ENCODE peak calls at places on chromosomes 12 and 14, in ten cellular contexts. One of them, this sample, is unnamed.

GRCh38 chr14:60061371-60061770 is 30.4 kb upstream of the PCNX4 start:
- DNase-seq in colonic mucosa: no peak
- DNase-seq in A549: no peak
- DNase-seq in CD8-positive, alpha-beta T cell: no peak
- DNase-seq in gastrocnemius medialis: no peak
- DNase-seq in HL-60: no peak
- DNase-seq in H1: no peak
- DNase-seq in right atrium auricular region: no peak
- DNase-seq in spleen: no peak
- DNase-seq in esophagus muscularis mucosa: no peak
- DNase-seq in this sample: no peak

GRCh38 chr12:5258966-5259365 is 172.9 kb upstream of the NTF3 start:
- DNase-seq in colonic mucosa: no peak
- DNase-seq in esophagus muscularis mucosa: no peak
- DNase-seq in spleen: no peak
- DNase-seq in A549: no peak
- DNase-seq in HL-60: no peak
- DNase-seq in CD8-positive, alpha-beta T cell: no peak
- DNase-seq in H1: no peak
- DNase-seq in right atrium auricular region: no peak
- DNase-seq in gastrocnemius medialis: no peak
- DNase-seq in this sample: no peak

GRCh38 chr12:59977779-59978178 is 381.9 kb downstream of the SLC16A7 start:
- DNase-seq in CD8-positive, alpha-beta T cell: no peak
- DNase-seq in esophagus muscularis mucosa: no peak
- DNase-seq in colonic mucosa: no peak
- DNase-seq in A549: no peak
- DNase-seq in spleen: no peak
- DNase-seq in H1: no peak
- DNase-seq in gastrocnemius medialis: no peak
- DNase-seq in HL-60: no peak
- DNase-seq in right atrium auricular region: no peak
- DNase-seq in this sample: no peak

GRCh38 chr14:54920052-54920451 is 17.4 kb upstream of the GCH1 start:
- DNase-seq in esophagus muscularis mucosa: no peak
- DNase-seq in right atrium auricular region: no peak
- DNase-seq in colonic mucosa: no peak
- DNase-seq in spleen: no peak
- DNase-seq in CD8-positive, alpha-beta T cell: no peak
- DNase-seq in gastrocnemius medialis: no peak
- DNase-seq in H1: no peak
- DNase-seq in A549: no peak
- DNase-seq in HL-60: no peak
- DNase-seq in this sample: no peak

GRCh38 chr12:51020448-51021182 is 5.6 kb downstream of the SLC11A2 start:
- DNase-seq in colonic mucosa: no peak
- DNase-seq in CD8-positive, alpha-beta T cell: no peak
- DNase-seq in esophagus muscularis mucosa: no peak
- DNase-seq in gastrocnemius medialis: no peak
- DNase-seq in spleen: no peak
- DNase-seq in right atrium auricular region: no peak
- DNase-seq in HL-60: no peak
- DNase-seq in H1: no peak
- DNase-seq in A549: no peak
- DNase-seq in this sample: no peak

GRCh38 chr12:90712671-90713070 is 242.3 kb downstream of the CCER1 start:
- DNase-seq in A549: peak; percentile 21
- DNase-seq in esophagus muscularis mucosa: no peak
- DNase-seq in spleen: no peak
- DNase-seq in gastrocnemius medialis: no peak
- DNase-seq in HL-60: no peak
- DNase-seq in H1: no peak
- DNase-seq in CD8-positive, alpha-beta T cell: no peak
- DNase-seq in right atrium auricular region: no peak
- DNase-seq in colonic mucosa: no peak
- DNase-seq in this sample: no peak

GRCh38 chr14:50225067-50225973 is 6.1 kb downstream of the SOS2 start:
- DNase-seq in esophagus muscularis mucosa: no peak
- DNase-seq in right atrium auricular region: no peak
- DNase-seq in H1: no peak
- DNase-seq in spleen: no peak
- DNase-seq in gastrocnemius medialis: no peak
- DNase-seq in HL-60: no peak
- DNase-seq in CD8-positive, alpha-beta T cell: no peak
- DNase-seq in colonic mucosa: no peak
- DNase-seq in A549: no peak
- DNase-seq in this sample: no peak

GRCh38 chr12:113860950-113861349 is 105.2 kb downstream of the RBM19 start:
- DNase-seq in CD8-positive, alpha-beta T cell: no peak
- DNase-seq in A549: peak; percentile 71
- DNase-seq in esophagus muscularis mucosa: no peak
- DNase-seq in HL-60: peak; percentile 92
- DNase-seq in spleen: no peak
- DNase-seq in H1: no peak
- DNase-seq in gastrocnemius medialis: no peak
- DNase-seq in colonic mucosa: no peak
- DNase-seq in right atrium auricular region: no peak
- DNase-seq in this sample: no peak

GRCh38 chr12:121328620-121329019 is 23.6 kb downstream of the ANAPC5 start:
- DNase-seq in CD8-positive, alpha-beta T cell: no peak
- DNase-seq in HL-60: no peak
- DNase-seq in colonic mucosa: no peak
- DNase-seq in A549: no peak
- DNase-seq in esophagus muscularis mucosa: no peak
- DNase-seq in spleen: no peak
- DNase-seq in gastrocnemius medialis: no peak
- DNase-seq in right atrium auricular region: no peak
- DNase-seq in H1: no peak
- DNase-seq in this sample: no peak

GRCh38 chr14:53060046-53060445 is 93.1 kb downstream of the DDHD1 start:
- DNase-seq in HL-60: no peak
- DNase-seq in gastrocnemius medialis: no peak
- DNase-seq in CD8-positive, alpha-beta T cell: no peak
- DNase-seq in esophagus muscularis mucosa: no peak
- DNase-seq in right atrium auricular region: no peak
- DNase-seq in spleen: no peak
- DNase-seq in H1: no peak
- DNase-seq in A549: no peak
- DNase-seq in colonic mucosa: no peak
- DNase-seq in this sample: no peak

GRCh38 chr12:96108321-96108720 is 72.9 kb upstream of the LTA4H start:
- DNase-seq in gastrocnemius medialis: peak; percentile 17
- DNase-seq in HL-60: peak; percentile 78
- DNase-seq in colonic mucosa: peak; percentile 75
- DNase-seq in spleen: peak; percentile 86
- DNase-seq in A549: peak; percentile 23
- DNase-seq in esophagus muscularis mucosa: no peak
- DNase-seq in CD8-positive, alpha-beta T cell: peak; percentile 22
- DNase-seq in H1: no peak
- DNase-seq in right atrium auricular region: no peak
- DNase-seq in this sample: no peak

GRCh38 chr14:61524211-61524806 is 171.0 kb upstream of the HIF1A start:
- DNase-seq in CD8-positive, alpha-beta T cell: no peak
- DNase-seq in spleen: no peak
- DNase-seq in esophagus muscularis mucosa: no peak
- DNase-seq in gastrocnemius medialis: no peak
- DNase-seq in colonic mucosa: peak; percentile 78
- DNase-seq in A549: peak; percentile 77
- DNase-seq in right atrium auricular region: no peak
- DNase-seq in H1: no peak
- DNase-seq in HL-60: no peak
- DNase-seq in this sample: no peak

GRCh38 chr14:90514566-90514965 is 117.7 kb downstream of the CALM1 start:
- DNase-seq in spleen: no peak
- DNase-seq in A549: no peak
- DNase-seq in right atrium auricular region: no peak
- DNase-seq in esophagus muscularis mucosa: no peak
- DNase-seq in H1: no peak
- DNase-seq in HL-60: no peak
- DNase-seq in CD8-positive, alpha-beta T cell: no peak
- DNase-seq in colonic mucosa: no peak
- DNase-seq in gastrocnemius medialis: no peak
- DNase-seq in this sample: no peak

GRCh38 chr12:69684472-69684871 is 14.6 kb downstream of the BEST3 start:
- DNase-seq in HL-60: no peak
- DNase-seq in gastrocnemius medialis: no peak
- DNase-seq in right atrium auricular region: no peak
- DNase-seq in esophagus muscularis mucosa: no peak
- DNase-seq in A549: no peak
- DNase-seq in H1: no peak
- DNase-seq in colonic mucosa: no peak
- DNase-seq in CD8-positive, alpha-beta T cell: no peak
- DNase-seq in spleen: no peak
- DNase-seq in this sample: no peak

GRCh38 chr14:37595809-37596595 is 573 bp downstream of the TTC6 start:
- DNase-seq in right atrium auricular region: no peak
- DNase-seq in spleen: no peak
- DNase-seq in CD8-positive, alpha-beta T cell: peak; percentile 64
- DNase-seq in colonic mucosa: peak; percentile 94
- DNase-seq in HL-60: peak; percentile 45
- DNase-seq in A549: peak; percentile 89
- DNase-seq in esophagus muscularis mucosa: no peak
- DNase-seq in gastrocnemius medialis: no peak
- DNase-seq in H1: peak; percentile 79
- DNase-seq in this sample: no peak

GRCh38 chr14:37592288-37593274 is 2.5 kb downstream of the FOXA1 start:
- DNase-seq in CD8-positive, alpha-beta T cell: no peak
- DNase-seq in esophagus muscularis mucosa: no peak
- DNase-seq in gastrocnemius medialis: no peak
- DNase-seq in right atrium auricular region: no peak
- DNase-seq in H1: peak; percentile 68
- DNase-seq in colonic mucosa: peak; percentile 50
- DNase-seq in spleen: no peak
- DNase-seq in A549: peak; percentile 67
- DNase-seq in HL-60: no peak
- DNase-seq in this sample: no peak

GRCh38 chr14:37594916-37595808 is at the start of the genes FOXA1 and TTC6:
- DNase-seq in colonic mucosa: peak; percentile 79
- DNase-seq in HL-60: peak; percentile 18
- DNase-seq in esophagus muscularis mucosa: no peak
- DNase-seq in H1: peak; percentile 73
- DNase-seq in A549: peak; percentile 83
- DNase-seq in CD8-positive, alpha-beta T cell: no peak
- DNase-seq in spleen: no peak
- DNase-seq in right atrium auricular region: no peak
- DNase-seq in gastrocnemius medialis: no peak
- DNase-seq in this sample: no peak

GRCh38 chr14:37593496-37594237 is 1.4 kb downstream of the FOXA1 start:
- DNase-seq in right atrium auricular region: no peak
- DNase-seq in CD8-positive, alpha-beta T cell: no peak
- DNase-seq in colonic mucosa: no peak
- DNase-seq in spleen: no peak
- DNase-seq in HL-60: no peak
- DNase-seq in gastrocnemius medialis: no peak
- DNase-seq in A549: no peak
- DNase-seq in esophagus muscularis mucosa: no peak
- DNase-seq in H1: no peak
- DNase-seq in this sample: no peak

GRCh38 chr14:37594238-37594915 is 672 bp downstream of the FOXA1 start:
- DNase-seq in HL-60: peak; percentile 12
- DNase-seq in right atrium auricular region: no peak
- DNase-seq in esophagus muscularis mucosa: no peak
- DNase-seq in colonic mucosa: peak; percentile 91
- DNase-seq in spleen: no peak
- DNase-seq in CD8-positive, alpha-beta T cell: no peak
- DNase-seq in A549: peak; percentile 92
- DNase-seq in H1: peak; percentile 84
- DNase-seq in gastrocnemius medialis: no peak
- DNase-seq in this sample: no peak
- TF ChIP-seq CTCF in HL-60: peak; percentile 66
- TF ChIP-seq CTCF in right atrium auricular region: peak; percentile 19
- TF ChIP-seq CTCF in esophagus muscularis mucosa: peak; percentile 61
- TF ChIP-seq CTCF in colonic mucosa: peak; percentile 70
- TF ChIP-seq CTCF in spleen: no peak
- TF ChIP-seq CTCF in CD8-positive, alpha-beta T cell: no peak
- TF ChIP-seq CTCF in A549: peak; percentile 83
- TF ChIP-seq CTCF in H1: peak; percentile 72
- TF ChIP-seq CTCF in gastrocnemius medialis: no peak
- TF ChIP-seq CTCF in this sample: peak; percentile 22

GRCh38 chr12:107461222-107461980 is 224.2 kb upstream of the PWP1 start:
- DNase-seq in H1: no peak
- DNase-seq in spleen: peak; percentile 9
- DNase-seq in right atrium auricular region: no peak
- DNase-seq in esophagus muscularis mucosa: no peak
- DNase-seq in gastrocnemius medialis: no peak
- DNase-seq in colonic mucosa: no peak
- DNase-seq in CD8-positive, alpha-beta T cell: no peak
- DNase-seq in A549: no peak
- DNase-seq in HL-60: no peak
- DNase-seq in this sample: no peak
- H3K4me3 ChIP-seq in H1: no peak overlapping the region
- H3K4me3 ChIP-seq in spleen: no peak overlapping the region
- H3K4me3 ChIP-seq in right atrium auricular region: no peak overlapping the region
- H3K4me3 ChIP-seq in esophagus muscularis mucosa: no peak overlapping the region
- H3K4me3 ChIP-seq in gastrocnemius medialis: no peak overlapping the region
- H3K4me3 ChIP-seq in colonic mucosa: no peak overlapping the region
- H3K4me3 ChIP-seq in CD8-positive, alpha-beta T cell: no peak overlapping the region
- H3K4me3 ChIP-seq in A549: no peak overlapping the region
- H3K4me3 ChIP-seq in HL-60: no peak overlapping the region
- H3K4me3 ChIP-seq in this sample: no peak overlapping the region

DNA sequence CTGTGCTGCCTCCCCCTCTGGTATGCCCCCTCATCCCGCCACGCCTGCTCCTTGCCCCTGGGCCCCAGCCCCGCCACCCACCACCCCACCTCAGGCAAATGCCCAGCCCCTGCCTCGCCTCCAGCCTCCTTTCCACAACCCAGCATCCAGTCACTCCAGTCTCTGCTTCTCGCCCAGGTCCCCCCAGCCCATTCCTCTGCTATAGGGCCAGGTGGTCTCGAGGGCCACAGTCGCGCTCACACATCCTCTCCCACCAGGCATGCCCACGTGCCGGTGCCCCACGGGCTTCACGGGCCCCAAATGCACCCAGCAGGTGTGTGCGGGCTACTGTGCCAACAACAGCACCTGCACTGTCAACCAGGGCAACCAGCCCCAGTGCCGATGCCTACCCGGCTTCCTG is 6.1 kb upstream of the NXPH4 start:
- DNase-seq in H1: no peak
- DNase-seq in esophagus muscularis mucosa: no peak
- DNase-seq in right atrium auricular region: no peak
- DNase-seq in A549: no peak
- DNase-seq in CD8-positive, alpha-beta T cell: no peak
- DNase-seq in HL-60: no peak
- DNase-seq in colonic mucosa: no peak
- DNase-seq in spleen: no peak
- DNase-seq in gastrocnemius medialis: no peak
- DNase-seq in this sample: no peak
- H3K27ac ChIP-seq in H1: no peak overlapping the region
- H3K27ac ChIP-seq in esophagus muscularis mucosa: no peak overlapping the region
- H3K27ac ChIP-seq in right atrium auricular region: no peak overlapping the region
- H3K27ac ChIP-seq in A549: no peak overlapping the region
- H3K27ac ChIP-seq in CD8-positive, alpha-beta T cell: no peak overlapping the region
- H3K27ac ChIP-seq in HL-60: no peak overlapping the region
- H3K27ac ChIP-seq in colonic mucosa: no peak overlapping the region
- H3K27ac ChIP-seq in spleen: no peak overlapping the region
- H3K27ac ChIP-seq in gastrocnemius medialis: no peak overlapping the region
- H3K27ac ChIP-seq in this sample: no peak overlapping the region

DNA sequence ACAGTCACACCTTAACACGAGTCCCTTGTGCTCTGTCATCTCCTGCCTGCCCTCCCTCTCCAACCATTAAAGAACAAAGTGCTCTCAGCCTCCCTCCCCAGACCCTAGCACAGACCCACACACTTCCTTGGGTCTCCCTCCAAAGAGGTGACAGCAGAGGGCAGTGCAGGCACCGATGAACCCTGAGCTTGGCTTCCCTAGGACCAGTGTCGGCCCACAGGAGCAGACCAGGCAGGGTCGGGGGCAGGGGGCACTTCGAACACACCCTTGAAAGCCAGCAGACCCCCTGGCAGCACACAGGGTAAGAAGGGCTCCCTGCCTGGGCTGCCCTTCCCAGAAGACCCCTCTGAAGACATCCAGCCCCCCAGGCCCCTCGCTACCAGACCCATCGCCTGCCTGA is 7.0 kb downstream of the CDK2AP1 start:
- DNase-seq in gastrocnemius medialis: no peak
- DNase-seq in H1: peak; percentile 60
- DNase-seq in spleen: no peak
- DNase-seq in HL-60: no peak
- DNase-seq in colonic mucosa: no peak
- DNase-seq in esophagus muscularis mucosa: no peak
- DNase-seq in right atrium auricular region: no peak
- DNase-seq in CD8-positive, alpha-beta T cell: no peak
- DNase-seq in A549: peak; percentile 45
- DNase-seq in this sample: no peak
- TF ChIP-seq CTCF in gastrocnemius medialis: no peak
- TF ChIP-seq CTCF in H1: peak; percentile 74
- TF ChIP-seq CTCF in spleen: no peak
- TF ChIP-seq CTCF in HL-60: no peak
- TF ChIP-seq CTCF in colonic mucosa: no peak
- TF ChIP-seq CTCF in esophagus muscularis mucosa: peak; percentile 8
- TF ChIP-seq CTCF in right atrium auricular region: no peak
- TF ChIP-seq CTCF in CD8-positive, alpha-beta T cell: no peak
- TF ChIP-seq CTCF in A549: no peak
- TF ChIP-seq CTCF in this sample: no peak

This sample was measured in vagina.